ENCODE peak calls at places on chromosomes 3 and 15, in five cellular contexts. One of them, this sample, is unnamed.

GRCh38 chr3:182172534-182172933 is 460.8 kb downstream of the SOX2 start:
- DNase-seq in endothelial cell: no peak
- DNase-seq in fibroblast of mammary gland: no peak
- DNase-seq in tibial nerve: no peak
- DNase-seq in fibroblast of lung: no peak
- DNase-seq in this sample: no peak

GRCh38 chr3:67384790-67385397 is 269.5 kb downstream of the SUCLG2 start:
- DNase-seq in fibroblast of lung: peak; percentile 40
- DNase-seq in tibial nerve: no peak
- DNase-seq in endothelial cell: peak; percentile 80
- DNase-seq in fibroblast of mammary gland: peak; percentile 63
- DNase-seq in this sample: peak; percentile 25

GRCh38 chr3:114320251-114320650 is 26.4 kb downstream of the TIGIT start:
- DNase-seq in fibroblast of mammary gland: peak; percentile 34
- DNase-seq in endothelial cell: no peak
- DNase-seq in fibroblast of lung: peak; percentile 17
- DNase-seq in tibial nerve: no peak
- DNase-seq in this sample: no peak

GRCh38 chr3:152998554-152998953 is 163.5 kb upstream of the RAP2B start:
- DNase-seq in fibroblast of lung: no peak
- DNase-seq in endothelial cell: no peak
- DNase-seq in tibial nerve: no peak
- DNase-seq in fibroblast of mammary gland: no peak
- DNase-seq in this sample: no peak

GRCh38 chr3:11498646-11499045 is 145.1 kb downstream of the VGLL4 start:
- DNase-seq in tibial nerve: no peak
- DNase-seq in endothelial cell: no peak
- DNase-seq in fibroblast of mammary gland: peak; percentile 83
- DNase-seq in fibroblast of lung: peak; percentile 88
- DNase-seq in this sample: no peak

GRCh38 chr15:73233623-73234022 is 135.1 kb downstream of the HCN4 start:
- DNase-seq in tibial nerve: no peak
- DNase-seq in fibroblast of lung: peak; percentile 27
- DNase-seq in endothelial cell: no peak
- DNase-seq in fibroblast of mammary gland: no peak
- DNase-seq in this sample: no peak

GRCh38 chr3:127061641-127062040 is 78.7 kb downstream of the PLXNA1 start:
- DNase-seq in fibroblast of mammary gland: no peak
- DNase-seq in tibial nerve: no peak
- DNase-seq in fibroblast of lung: no peak
- DNase-seq in endothelial cell: no peak
- DNase-seq in this sample: no peak

GRCh38 chr3:50971487-50971924 is 296.8 kb downstream of the DOCK3 start:
- DNase-seq in fibroblast of mammary gland: peak; percentile 47
- DNase-seq in endothelial cell: peak; percentile 36
- DNase-seq in fibroblast of lung: peak; percentile 38
- DNase-seq in tibial nerve: no peak
- DNase-seq in this sample: no peak

GRCh38 chr3:133256787-133257483 is 142.9 kb upstream of the BFSP2 start:
- DNase-seq in fibroblast of lung: peak; percentile 23
- DNase-seq in fibroblast of mammary gland: no peak
- DNase-seq in endothelial cell: no peak
- DNase-seq in tibial nerve: no peak
- DNase-seq in this sample: no peak

GRCh38 chr3:89964347-89964746 is 856.9 kb downstream of the EPHA3 start:
- DNase-seq in endothelial cell: no peak
- DNase-seq in tibial nerve: no peak
- DNase-seq in fibroblast of mammary gland: peak; percentile 50
- DNase-seq in fibroblast of lung: peak; percentile 7
- DNase-seq in this sample: no peak

GRCh38 chr15:69951511-69952209 is 146.1 kb downstream of the TLE3 start:
- DNase-seq in tibial nerve: no peak
- DNase-seq in fibroblast of lung: no peak
- DNase-seq in endothelial cell: no peak
- DNase-seq in fibroblast of mammary gland: no peak
- DNase-seq in this sample: no peak
- TF ChIP-seq CTCF in tibial nerve: no peak
- TF ChIP-seq CTCF in fibroblast of lung: no peak
- TF ChIP-seq CTCF in endothelial cell: no peak
- TF ChIP-seq CTCF in fibroblast of mammary gland: no peak
- TF ChIP-seq CTCF in this sample: no peak

DNA sequence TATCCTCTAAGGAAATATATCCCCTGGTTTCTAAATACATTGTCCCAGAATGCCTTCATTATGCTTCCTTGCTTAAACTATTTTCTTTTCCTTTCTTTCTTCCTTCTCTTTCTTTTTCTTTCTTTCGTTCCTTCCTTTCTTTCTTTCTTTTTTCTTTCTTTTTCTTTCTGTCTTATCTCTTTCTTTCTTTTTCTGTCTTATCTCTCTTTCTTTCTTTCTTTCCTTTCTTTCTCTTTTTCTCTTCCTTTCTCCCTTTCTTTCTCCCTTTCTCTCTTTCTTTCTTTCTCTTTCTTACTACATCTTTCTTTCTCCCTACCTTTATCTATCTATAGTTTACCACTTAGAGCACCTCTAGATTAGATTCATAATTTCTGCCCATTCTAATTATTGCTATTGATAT is 552.1 kb downstream of the PYDC2 start:
- DNase-seq in fibroblast of lung: no peak
- DNase-seq in tibial nerve: no peak
- DNase-seq in endothelial cell: no peak
- DNase-seq in fibroblast of mammary gland: no peak
- DNase-seq in this sample: no peak
- TF ChIP-seq CTCF in fibroblast of lung: no peak
- TF ChIP-seq CTCF in tibial nerve: no peak
- TF ChIP-seq CTCF in endothelial cell: no peak
- TF ChIP-seq CTCF in fibroblast of mammary gland: no peak
- TF ChIP-seq CTCF in this sample: no peak

DNA sequence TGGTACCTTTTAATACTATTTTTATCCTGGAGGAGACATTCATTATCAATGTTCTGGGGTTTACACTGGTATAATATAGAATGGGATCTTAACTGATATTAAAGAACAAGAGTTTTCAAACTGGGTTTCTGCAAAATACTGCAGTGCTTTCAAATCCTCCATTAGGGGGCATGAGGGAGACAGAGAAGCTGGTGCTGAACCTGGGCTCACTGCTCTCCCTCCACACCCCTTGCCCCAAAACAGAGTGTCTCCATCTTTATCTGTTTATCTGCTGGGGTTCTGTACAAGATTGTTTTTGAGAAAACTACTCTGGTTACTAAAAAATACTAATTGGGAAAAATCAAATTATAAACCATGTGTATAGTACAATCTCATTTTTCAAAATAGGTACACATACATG is 41.7 kb downstream of the CADPS start:
- DNase-seq in fibroblast of mammary gland: peak; percentile 30
- DNase-seq in fibroblast of lung: peak; percentile 19
- DNase-seq in tibial nerve: no peak
- DNase-seq in endothelial cell: no peak
- DNase-seq in this sample: no peak
- TF ChIP-seq CTCF in fibroblast of mammary gland: peak; percentile 60
- TF ChIP-seq CTCF in fibroblast of lung: peak; percentile 29
- TF ChIP-seq CTCF in tibial nerve: no peak
- TF ChIP-seq CTCF in endothelial cell: no peak
- TF ChIP-seq CTCF in this sample: no peak

GRCh38 chr3:10173095-10173925 is 8.6 kb downstream of the IRAK2 start:
- DNase-seq in tibial nerve: no peak
- DNase-seq in fibroblast of mammary gland: peak; percentile 48
- DNase-seq in endothelial cell: no peak
- DNase-seq in fibroblast of lung: peak; percentile 74
- DNase-seq in this sample: no peak

GRCh38 chr3:10170915-10171478 is 6.3 kb downstream of the IRAK2 start:
- DNase-seq in fibroblast of mammary gland: peak; percentile 29
- DNase-seq in endothelial cell: no peak
- DNase-seq in fibroblast of lung: peak; percentile 23
- DNase-seq in tibial nerve: no peak
- DNase-seq in this sample: no peak

GRCh38 chr3:10164546-10165393 is at the start of gene IRAK2:
- DNase-seq in fibroblast of lung: peak; percentile 43
- DNase-seq in tibial nerve: peak; percentile 61
- DNase-seq in endothelial cell: peak; percentile 71
- DNase-seq in fibroblast of mammary gland: peak; percentile 38
- DNase-seq in this sample: peak; percentile 51

GRCh38 chr3:10166213-10166604 is 1.5 kb downstream of the IRAK2 start:
- DNase-seq in fibroblast of lung: no peak
- DNase-seq in endothelial cell: no peak
- DNase-seq in tibial nerve: no peak
- DNase-seq in fibroblast of mammary gland: no peak
- DNase-seq in this sample: no peak

GRCh38 chr3:10169000-10169496 is 4.3 kb downstream of the IRAK2 start:
- DNase-seq in endothelial cell: no peak
- DNase-seq in fibroblast of lung: no peak
- DNase-seq in tibial nerve: no peak
- DNase-seq in fibroblast of mammary gland: no peak
- DNase-seq in this sample: no peak
- TF ChIP-seq CTCF in endothelial cell: no peak
- TF ChIP-seq CTCF in fibroblast of lung: no peak
- TF ChIP-seq CTCF in tibial nerve: no peak
- TF ChIP-seq CTCF in fibroblast of mammary gland: no peak
- TF ChIP-seq CTCF in this sample: no peak

GRCh38 chr3:25297667-25298585 is 130.1 kb upstream of the RARB start:
- DNase-seq in tibial nerve: no peak
- DNase-seq in endothelial cell: no peak
- DNase-seq in fibroblast of mammary gland: peak; percentile 60
- DNase-seq in fibroblast of lung: peak; percentile 47
- DNase-seq in this sample: no peak
- TF ChIP-seq CTCF in tibial nerve: no peak
- TF ChIP-seq CTCF in endothelial cell: no peak
- TF ChIP-seq CTCF in fibroblast of mammary gland: no peak
- TF ChIP-seq CTCF in fibroblast of lung: no peak
- TF ChIP-seq CTCF in this sample: peak; percentile 40

GRCh38 chr3:197300361-197300760 is 1.9 kb upstream of the DLG1 start:
- DNase-seq in fibroblast of lung: no peak
- DNase-seq in fibroblast of mammary gland: no peak
- DNase-seq in endothelial cell: no peak
- DNase-seq in tibial nerve: no peak
- DNase-seq in this sample: no peak

GRCh38 chr3:197297476-197298340 is 704 bp downstream of the DLG1 start:
- DNase-seq in tibial nerve: peak; percentile 73
- DNase-seq in fibroblast of mammary gland: peak; percentile 78
- DNase-seq in endothelial cell: peak; percentile 90
- DNase-seq in fibroblast of lung: peak; percentile 86
- DNase-seq in this sample: peak; percentile 88

GRCh38 chr3:197298858-197299854 is 744 bp upstream of the DLG1 start:
- DNase-seq in endothelial cell: peak; percentile 46
- DNase-seq in tibial nerve: no peak
- DNase-seq in fibroblast of mammary gland: no peak
- DNase-seq in fibroblast of lung: peak; percentile 28
- DNase-seq in this sample: peak; percentile 53

GRCh38 chr3:197297020-197297419 is 1.4 kb downstream of the DLG1 start:
- DNase-seq in tibial nerve: no peak
- DNase-seq in endothelial cell: no peak
- DNase-seq in fibroblast of mammary gland: no peak
- DNase-seq in fibroblast of lung: no peak
- DNase-seq in this sample: no peak

DNA sequence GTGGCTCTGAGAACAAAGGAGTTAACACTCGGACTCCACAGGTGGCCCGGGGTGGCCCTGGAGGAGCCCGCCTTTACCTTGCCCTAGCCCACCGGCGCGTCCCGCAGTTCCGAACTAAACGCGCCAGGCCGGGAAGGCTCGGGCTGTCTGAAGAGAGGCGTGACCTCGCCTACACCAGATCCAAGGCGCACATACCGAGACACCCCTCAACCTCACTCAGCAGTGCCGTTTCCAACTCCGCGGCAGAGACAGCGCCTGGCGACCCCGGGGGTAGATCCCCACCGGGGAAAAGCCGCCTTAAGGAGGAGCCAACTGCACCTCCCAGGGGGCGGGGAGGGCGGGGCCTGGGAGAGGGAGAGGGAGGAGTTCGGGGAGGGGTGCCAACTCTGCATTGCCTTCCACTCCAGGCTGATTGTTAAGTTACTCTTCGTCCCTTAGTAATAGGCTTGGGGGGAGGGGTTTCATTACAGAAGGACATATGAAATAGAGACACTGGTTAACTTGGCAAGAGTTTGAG is at the start of gene DLG1:
- DNase-seq in endothelial cell: peak; percentile 81
- DNase-seq in fibroblast of lung: peak; percentile 94
- DNase-seq in fibroblast of mammary gland: peak; percentile 93
- DNase-seq in tibial nerve: peak; percentile 71
- DNase-seq in this sample: peak; percentile 83
- TF ChIP-seq CTCF in endothelial cell: no peak
- TF ChIP-seq CTCF in fibroblast of lung: no peak
- TF ChIP-seq CTCF in fibroblast of mammary gland: no peak
- TF ChIP-seq CTCF in tibial nerve: no peak
- TF ChIP-seq CTCF in this sample: no peak

DNA sequence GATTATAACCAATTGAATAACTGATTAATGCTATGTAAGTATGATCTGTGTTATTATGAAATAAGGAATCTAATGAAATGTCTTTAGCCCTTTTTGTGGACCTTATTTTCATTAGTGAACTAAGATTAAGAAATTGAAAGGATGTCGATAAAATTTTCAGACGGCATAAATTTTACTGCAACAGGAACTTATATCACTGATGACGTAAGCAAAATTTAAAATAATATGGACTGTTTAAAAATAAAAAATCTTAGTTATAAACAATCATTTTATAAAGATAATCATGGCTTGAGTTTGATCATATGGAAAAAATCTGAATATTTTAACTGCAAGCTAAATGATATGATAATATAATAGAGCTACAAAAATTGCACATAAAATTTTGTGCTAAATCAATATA is 112.7 kb downstream of the SPATA16 start:
- DNase-seq in fibroblast of lung: no peak
- DNase-seq in endothelial cell: no peak
- DNase-seq in tibial nerve: no peak
- DNase-seq in fibroblast of mammary gland: no peak
- DNase-seq in this sample: no peak
- TF ChIP-seq CTCF in fibroblast of lung: no peak
- TF ChIP-seq CTCF in endothelial cell: no peak
- TF ChIP-seq CTCF in tibial nerve: no peak
- TF ChIP-seq CTCF in fibroblast of mammary gland: no peak
- TF ChIP-seq CTCF in this sample: no peak